ENCODE peak calls at places on chromosomes 11 and 22, in eight cellular contexts. One of them, this sample, is unnamed. For H3K4me1, the result is how much of the 10 kb centered on the place peaks cover.

GRCh38 chr22:49487950-49488349 is 339.7 kb downstream of the BRD1 start:
- DNase-seq in cardiac muscle cell: no peak
- DNase-seq in transverse colon: no peak
- DNase-seq in HAP-1: no peak
- DNase-seq in A549: no peak
- DNase-seq in tibial artery: no peak
- DNase-seq in fibroblast of lung: no peak
- DNase-seq in breast epithelium: no peak
- DNase-seq in this sample: no peak

GRCh38 chr11:61828629-61829407 is 718 bp downstream of the FADS2 start:
- DNase-seq in A549: peak
- DNase-seq in breast epithelium: no peak
- DNase-seq in cardiac muscle cell: peak
- DNase-seq in HAP-1: peak
- DNase-seq in fibroblast of lung: peak
- DNase-seq in tibial artery: peak
- DNase-seq in transverse colon: no peak
- DNase-seq in this sample: peak

GRCh38 chr22:18000441-18001039 is 23.8 kb downstream of the MICAL3 start:
- DNase-seq in transverse colon: peak
- DNase-seq in HAP-1: peak
- DNase-seq in fibroblast of lung: no peak
- DNase-seq in cardiac muscle cell: peak
- DNase-seq in breast epithelium: no peak
- DNase-seq in tibial artery: no peak
- DNase-seq in A549: peak
- DNase-seq in this sample: peak

GRCh38 chr11:18071098-18071705 is 25.1 kb upstream of the TPH1 start:
- DNase-seq in HAP-1: no peak
- DNase-seq in breast epithelium: no peak
- DNase-seq in cardiac muscle cell: no peak
- DNase-seq in tibial artery: no peak
- DNase-seq in A549: no peak
- DNase-seq in fibroblast of lung: no peak
- DNase-seq in transverse colon: no peak
- DNase-seq in this sample: no peak

GRCh38 chr11:111455291-111456085 is 56.7 kb downstream of the BTG4 start:
- DNase-seq in cardiac muscle cell: no peak
- DNase-seq in transverse colon: no peak
- DNase-seq in fibroblast of lung: no peak
- DNase-seq in A549: no peak
- DNase-seq in tibial artery: no peak
- DNase-seq in breast epithelium: no peak
- DNase-seq in HAP-1: no peak
- DNase-seq in this sample: no peak

GRCh38 chr11:44005076-44005800 is 42.5 kb upstream of the ACCSL start:
- DNase-seq in A549: no peak
- DNase-seq in tibial artery: peak
- DNase-seq in breast epithelium: no peak
- DNase-seq in fibroblast of lung: no peak
- DNase-seq in HAP-1: peak
- DNase-seq in transverse colon: no peak
- DNase-seq in cardiac muscle cell: no peak
- DNase-seq in this sample: no peak

GRCh38 chr11:64844330-64845124 is at the start of gene CDC42BPG:
- DNase-seq in A549: peak
- DNase-seq in breast epithelium: peak
- DNase-seq in cardiac muscle cell: peak
- DNase-seq in fibroblast of lung: peak
- DNase-seq in transverse colon: peak
- DNase-seq in tibial artery: peak
- DNase-seq in HAP-1: peak
- DNase-seq in this sample: peak

GRCh38 chr11:20406484-20406883 is 19.0 kb downstream of the PRMT3 start:
- DNase-seq in HAP-1: no peak
- DNase-seq in breast epithelium: no peak
- DNase-seq in transverse colon: no peak
- DNase-seq in cardiac muscle cell: no peak
- DNase-seq in fibroblast of lung: no peak
- DNase-seq in A549: no peak
- DNase-seq in tibial artery: no peak
- DNase-seq in this sample: no peak

GRCh38 chr11:94100253-94100652 is 28.4 kb upstream of the PANX1 start:
- DNase-seq in A549: no peak
- DNase-seq in transverse colon: no peak
- DNase-seq in fibroblast of lung: no peak
- DNase-seq in HAP-1: no peak
- DNase-seq in breast epithelium: no peak
- DNase-seq in cardiac muscle cell: no peak
- DNase-seq in tibial artery: no peak
- DNase-seq in this sample: no peak

GRCh38 chr11:96259053-96259837 is 83.8 kb downstream of the MAML2 start:
- DNase-seq in A549: peak
- DNase-seq in breast epithelium: no peak
- DNase-seq in HAP-1: no peak
- DNase-seq in transverse colon: no peak
- DNase-seq in fibroblast of lung: peak
- DNase-seq in tibial artery: no peak
- DNase-seq in cardiac muscle cell: peak
- DNase-seq in this sample: no peak

GRCh38 chr11:40842750-40843339 is 616.6 kb downstream of the LRRC4C start:
- DNase-seq in cardiac muscle cell: no peak
- DNase-seq in fibroblast of lung: no peak
- DNase-seq in HAP-1: peak
- DNase-seq in A549: no peak
- DNase-seq in tibial artery: no peak
- DNase-seq in breast epithelium: no peak
- DNase-seq in transverse colon: no peak
- DNase-seq in this sample: no peak

GRCh38 chr22:32333769-32334639 is 23.7 kb upstream of the RFPL3 start:
- DNase-seq in breast epithelium: no peak
- DNase-seq in A549: no peak
- DNase-seq in fibroblast of lung: no peak
- DNase-seq in tibial artery: no peak
- DNase-seq in cardiac muscle cell: no peak
- DNase-seq in HAP-1: peak
- DNase-seq in transverse colon: no peak
- DNase-seq in this sample: no peak

GRCh38 chr11:23112987-23113886 is 253.0 kb upstream of the CCDC179 start:
- DNase-seq in breast epithelium: no peak
- DNase-seq in tibial artery: no peak
- DNase-seq in HAP-1: peak
- DNase-seq in fibroblast of lung: peak
- DNase-seq in cardiac muscle cell: peak
- DNase-seq in transverse colon: peak
- DNase-seq in A549: peak
- DNase-seq in this sample: peak

GRCh38 chr11:73366265-73366610 is 10.0 kb upstream of the RELT start:
- DNase-seq in HAP-1: no peak
- DNase-seq in fibroblast of lung: no peak
- DNase-seq in transverse colon: no peak
- DNase-seq in A549: no peak
- DNase-seq in tibial artery: no peak
- DNase-seq in cardiac muscle cell: no peak
- DNase-seq in breast epithelium: no peak
- DNase-seq in this sample: no peak

GRCh38 chr11:120131941-120132644 is 5.8 kb downstream of the TRIM29 start:
- DNase-seq in breast epithelium: peak
- DNase-seq in HAP-1: no peak
- DNase-seq in A549: no peak
- DNase-seq in cardiac muscle cell: no peak
- DNase-seq in tibial artery: peak
- DNase-seq in transverse colon: peak
- DNase-seq in fibroblast of lung: no peak
- DNase-seq in this sample: peak

GRCh38 chr11:131027501-131027900 is 111.2 kb upstream of the SNX19 start:
- DNase-seq in transverse colon: no peak
- DNase-seq in HAP-1: no peak
- DNase-seq in fibroblast of lung: peak
- DNase-seq in tibial artery: no peak
- DNase-seq in breast epithelium: no peak
- DNase-seq in cardiac muscle cell: peak
- DNase-seq in A549: no peak
- DNase-seq in this sample: no peak

GRCh38 chr22:38454361-38455062 is 487 bp downstream of the KCNJ4 start:
- DNase-seq in transverse colon: no peak
- DNase-seq in HAP-1: peak
- DNase-seq in cardiac muscle cell: no peak
- DNase-seq in A549: no peak
- DNase-seq in tibial artery: no peak
- DNase-seq in breast epithelium: no peak
- DNase-seq in fibroblast of lung: no peak
- DNase-seq in this sample: no peak

GRCh38 chr22:31488988-31489617 is 539 bp downstream of the EIF4ENIF1 start:
- DNase-seq in A549: peak
- DNase-seq in tibial artery: peak
- DNase-seq in cardiac muscle cell: peak
- DNase-seq in fibroblast of lung: peak
- DNase-seq in breast epithelium: no peak
- DNase-seq in transverse colon: peak
- DNase-seq in HAP-1: peak
- DNase-seq in this sample: peak

GRCh38 chr22:23718371-23719165 is 27.8 kb downstream of the RGL4 start:
- DNase-seq in HAP-1: no peak
- DNase-seq in breast epithelium: no peak
- DNase-seq in A549: peak
- DNase-seq in transverse colon: no peak
- DNase-seq in fibroblast of lung: no peak
- DNase-seq in cardiac muscle cell: no peak
- DNase-seq in tibial artery: no peak
- DNase-seq in this sample: no peak

GRCh38 chr11:65116370-65117205 is 913 bp downstream of the ZNHIT2 start:
- DNase-seq in A549: peak
- DNase-seq in cardiac muscle cell: peak
- DNase-seq in tibial artery: no peak
- DNase-seq in transverse colon: no peak
- DNase-seq in breast epithelium: no peak
- DNase-seq in HAP-1: peak
- DNase-seq in fibroblast of lung: peak
- DNase-seq in this sample: no peak

GRCh38 chr11:123560001-123560400 is 94.4 kb downstream of the SCN3B start:
- DNase-seq in HAP-1: no peak
- DNase-seq in fibroblast of lung: peak
- DNase-seq in cardiac muscle cell: peak
- DNase-seq in transverse colon: no peak
- DNase-seq in breast epithelium: no peak
- DNase-seq in tibial artery: peak
- DNase-seq in A549: no peak
- DNase-seq in this sample: peak

GRCh38 chr22:22181515-22181959 is 63.0 kb upstream of the VPREB1 start:
- DNase-seq in HAP-1: no peak
- DNase-seq in tibial artery: no peak
- DNase-seq in A549: peak
- DNase-seq in breast epithelium: no peak
- DNase-seq in transverse colon: no peak
- DNase-seq in cardiac muscle cell: no peak
- DNase-seq in fibroblast of lung: no peak
- DNase-seq in this sample: no peak
- H3K4me3 ChIP-seq in HAP-1: no peak
- H3K4me3 ChIP-seq in tibial artery: no peak
- H3K4me3 ChIP-seq in A549: no peak
- H3K4me3 ChIP-seq in breast epithelium: no peak
- H3K4me3 ChIP-seq in transverse colon: no peak
- H3K4me3 ChIP-seq in cardiac muscle cell: no peak
- H3K4me3 ChIP-seq in fibroblast of lung: no peak
- H3K4me3 ChIP-seq in this sample: no peak

GRCh38 chr22:39472570-39473556 is 16.1 kb downstream of the MGAT3 start:
- DNase-seq in transverse colon: peak
- DNase-seq in A549: no peak
- DNase-seq in breast epithelium: no peak
- DNase-seq in fibroblast of lung: no peak
- DNase-seq in HAP-1: no peak
- DNase-seq in cardiac muscle cell: peak
- DNase-seq in tibial artery: no peak
- DNase-seq in this sample: no peak
- H3K4me1 ChIP-seq in transverse colon: under half
- H3K4me1 ChIP-seq in A549: under half
- H3K4me1 ChIP-seq in breast epithelium: under half
- H3K4me1 ChIP-seq in fibroblast of lung: under half
- H3K4me1 ChIP-seq in HAP-1: under half
- H3K4me1 ChIP-seq in cardiac muscle cell: half or more
- H3K4me1 ChIP-seq in tibial artery: under half
- H3K4me1 ChIP-seq in this sample: under half

DNA sequence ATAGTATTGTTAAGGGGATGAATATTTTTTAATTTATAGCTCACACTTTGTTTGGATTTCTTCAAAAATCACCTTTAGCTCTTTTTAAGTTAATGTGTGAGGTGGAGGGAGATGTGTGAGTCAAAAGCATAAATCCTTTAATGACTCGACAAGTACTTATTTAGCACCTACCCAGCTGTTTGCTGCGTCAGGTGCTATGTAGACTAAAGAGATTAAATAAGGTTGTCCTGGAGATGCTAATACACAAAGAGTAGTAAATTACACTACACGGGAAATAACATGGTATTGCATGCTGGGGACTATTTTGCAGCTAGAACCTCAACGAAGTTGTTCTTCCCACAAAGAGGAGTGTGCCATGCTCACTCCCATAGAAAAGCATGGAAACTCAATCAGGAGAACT is 583.3 kb upstream of the TENM4 start:
- DNase-seq in HAP-1: no peak
- DNase-seq in transverse colon: no peak
- DNase-seq in fibroblast of lung: no peak
- DNase-seq in A549: no peak
- DNase-seq in tibial artery: no peak
- DNase-seq in cardiac muscle cell: no peak
- DNase-seq in breast epithelium: no peak
- DNase-seq in this sample: no peak
- H3K4me3 ChIP-seq in HAP-1: no peak
- H3K4me3 ChIP-seq in transverse colon: no peak
- H3K4me3 ChIP-seq in fibroblast of lung: no peak
- H3K4me3 ChIP-seq in A549: no peak
- H3K4me3 ChIP-seq in tibial artery: no peak
- H3K4me3 ChIP-seq in cardiac muscle cell: no peak
- H3K4me3 ChIP-seq in breast epithelium: no peak
- H3K4me3 ChIP-seq in this sample: no peak

DNA sequence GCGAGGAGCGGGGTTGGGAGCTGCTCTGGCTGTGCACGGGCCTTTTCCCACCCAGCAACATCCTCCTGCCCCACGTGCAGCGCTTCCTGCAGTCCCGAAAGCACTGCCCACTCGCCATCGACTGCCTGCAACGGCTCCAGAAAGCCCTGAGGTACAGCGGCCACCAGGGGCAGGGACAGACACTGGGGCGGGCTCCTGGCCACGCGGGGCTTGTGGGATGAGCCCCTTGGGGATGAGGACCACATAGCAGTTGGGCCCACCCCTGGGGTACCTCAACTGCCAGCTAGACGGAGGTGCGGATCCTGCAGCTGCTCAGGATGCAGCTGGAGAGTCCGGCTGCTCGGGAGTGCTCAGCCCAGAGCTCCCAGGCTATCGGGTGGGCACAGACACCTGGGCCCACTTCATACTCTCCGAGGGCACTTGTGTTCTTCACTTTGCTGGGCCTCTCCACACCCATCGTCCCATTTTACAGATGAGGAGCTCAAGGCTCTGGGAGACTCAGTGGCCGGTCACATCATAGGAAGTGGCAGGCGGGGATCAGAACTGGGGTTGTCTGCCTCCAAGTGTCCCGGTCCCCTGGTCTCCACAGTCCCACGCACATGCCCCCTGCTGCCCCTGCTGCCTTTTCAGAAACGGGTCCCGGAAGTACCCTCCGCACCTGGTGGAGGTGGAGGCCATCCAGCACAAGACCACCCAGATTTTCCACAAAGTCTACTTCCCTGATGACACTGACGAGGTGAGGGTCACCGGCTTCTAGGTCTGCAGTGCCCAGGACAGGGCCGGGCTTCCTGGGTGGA is 77.6 kb downstream of the MYO7A start:
- DNase-seq in tibial artery: no peak
- DNase-seq in breast epithelium: no peak
- DNase-seq in fibroblast of lung: no peak
- DNase-seq in transverse colon: no peak
- DNase-seq in HAP-1: no peak
- DNase-seq in A549: no peak
- DNase-seq in cardiac muscle cell: no peak
- DNase-seq in this sample: peak
- H3K4me1 ChIP-seq in tibial artery: under half
- H3K4me1 ChIP-seq in breast epithelium: under half
- H3K4me1 ChIP-seq in fibroblast of lung: under half
- H3K4me1 ChIP-seq in transverse colon: under half
- H3K4me1 ChIP-seq in HAP-1: under half
- H3K4me1 ChIP-seq in A549: under half
- H3K4me1 ChIP-seq in cardiac muscle cell: under half
- H3K4me1 ChIP-seq in this sample: under half